ENCODE peak calls at places on chromosome 20, in four cellular contexts. L is BJ, G is nephron progenitor cell, P is WERI-Rb-1. D is an unnamed sample.

GRCh38 chr20:63884506-63885263 is 10.2 kb upstream of the DNAJC5 start:
- DNase-seq in L (no peak), G (no peak), P (no peak), D (no peak)

GRCh38 chr20:289693-290080 is 863 bp downstream of the C20orf96 start:
- DNase-seq in P (no peak), L (no peak), G (no peak), D (no peak)

GRCh38 chr20:38225240-38225899 is 35.2 kb downstream of the KIAA1755 start:
- DNase-seq in G (no peak), P (no peak), L (no peak), D (no peak)

GRCh38 chr20:22379472-22379871 is 204.9 kb downstream of the FOXA2 start:
- DNase-seq in L (no peak), P (no peak), G (no peak), D (peak)

GRCh38 chr20:31842471-31843157 is 2.8 kb downstream of the FOXS1 start:
- DNase-seq in P (no peak), L (no peak), G (peak), D (peak)

GRCh38 chr20:47545499-47545898 is 43.8 kb downstream of the NCOA3 start:
- DNase-seq in P (no peak), L (no peak), G (no peak), D (no peak)

GRCh38 chr20:48690888-48691287 is 136.9 kb downstream of the PREX1 start:
- DNase-seq in P (no peak), L (no peak), G (no peak), D (peak)

GRCh38 chr20:12199703-12200102 is 282.0 kb downstream of the BTBD3 start:
- DNase-seq in L (no peak), P (peak), G (no peak), D (no peak)

GRCh38 chr20:58893355-58894151 is 41.0 kb downstream of the GNAS start:
- DNase-seq in L (no peak), P (no peak), G (no peak), D (no peak)

GRCh38 chr20:45970646-45971424 is 1.2 kb downstream of the ZNF335 start:
- DNase-seq in G (peak), P (no peak), L (no peak), D (peak)

GRCh38 chr20:37282558-37282957 is 6.9 kb upstream of the MANBAL start:
- DNase-seq in P (peak), G (no peak), L (no peak), D (peak)

GRCh38 chr20:36926653-36927200 is 24.8 kb downstream of the SAMHD1 start:
- DNase-seq in P (no peak), L (no peak), G (no peak), D (no peak)

GRCh38 chr20:32431457-32431856 is 73.3 kb downstream of the ASXL1 start:
- DNase-seq in G (no peak), P (no peak), L (no peak), D (no peak)

GRCh38 chr20:5928831-5929715 is 21.3 kb downstream of the TRMT6 start:
- DNase-seq in G (no peak), L (no peak), P (no peak), D (no peak)

GRCh38 chr20:52565614-52566013 is 374.0 kb upstream of the ZFP64 start:
- DNase-seq in G (no peak), P (no peak), L (no peak), D (no peak)

GRCh38 chr20:41230136-41230535 is 87.4 kb downstream of the ZHX3 start:
- DNase-seq in P (no peak), L (no peak), G (no peak), D (no peak)

GRCh38 chr20:47019106-47019824 is 124.6 kb downstream of the EYA2 start:
- DNase-seq in L (peak), P (no peak), G (no peak), D (no peak)

GRCh38 chr20:43755851-43756250 is 29.0 kb upstream of the GTSF1L start:
- DNase-seq in G (no peak), L (peak), P (no peak), D (peak)

GRCh38 chr20:39338977-39339376 is 376.8 kb downstream of the DHX35 start:
- DNase-seq in P (no peak), L (no peak), G (no peak), D (no peak)

GRCh38 chr20:31764641-31765305 is 25.7 kb downstream of the TPX2 start:
- DNase-seq in G (no peak), P (no peak), L (no peak), D (peak)

GRCh38 chr20:49170714-49171113 is 17.4 kb downstream of the STAU1 start:
- DNase-seq in P (no peak), L (no peak), G (no peak), D (no peak)

GRCh38 chr20:47380481-47380880 is 24.0 kb upstream of the ZMYND8 start:
- DNase-seq in L (no peak), G (no peak), P (no peak), D (peak)

GRCh38 chr20:31704225-31705119 is 18.2 kb downstream of the BCL2L1 start:
- DNase-seq in L (no peak), G (no peak), P (no peak), D (peak)

GRCh38 chr20:11676618-11677289 is 240.9 kb upstream of the BTBD3 start:
- DNase-seq in P (peak), L (no peak), G (peak), D (peak)

GRCh38 chr20:41268917-41269652 is 48.4 kb downstream of the ZHX3 start:
- DNase-seq in L (no peak), G (no peak), P (no peak), D (no peak)

GRCh38 chr20:20677186-20677585 is 35.3 kb downstream of the RALGAPA2 start:
- DNase-seq in G (no peak), L (no peak), P (no peak), D (peak)

GRCh38 chr20:63101781-63102719 is 95.3 kb upstream of the BHLHE23 start:
- DNase-seq in L (no peak), G (peak), P (peak), D (peak)

GRCh38 chr20:56229821-56230220 is 18.7 kb upstream of the MC3R start:
- DNase-seq in G (no peak), L (no peak), P (no peak), D (no peak)

GRCh38 chr20:49557449-49557848 is 10.5 kb downstream of the PTGIS start:
- DNase-seq in P (no peak), L (no peak), G (no peak), D (no peak)

GRCh38 chr20:19081937-19082336 is 130.5 kb upstream of the SLC24A3 start:
- DNase-seq in G (no peak), P (no peak), L (no peak), D (no peak)

GRCh38 chr20:24291066-24291465 is 178.4 kb upstream of the SYNDIG1 start:
- DNase-seq in G (no peak), L (no peak), P (no peak), D (no peak)

GRCh38 chr20:63155266-63156165 is 60.4 kb downstream of the YTHDF1 start:
- DNase-seq in G (no peak), P (no peak), L (no peak), D (no peak)

GRCh38 chr20:63848003-63848911 is 13.0 kb upstream of the ABHD16B start:
- DNase-seq in P (no peak), G (no peak), L (no peak), D (no peak)

GRCh38 chr20:36919715-36920333 is 31.7 kb downstream of the SAMHD1 start:
- DNase-seq in G (peak), P (peak), L (no peak), D (peak)

GRCh38 chr20:37316116-37316774 is 26.8 kb downstream of the MANBAL start:
- DNase-seq in P (no peak), L (no peak), G (peak), D (no peak)

GRCh38 chr20:23118144-23118543 is 32.0 kb upstream of the CD93 start:
- DNase-seq in G (no peak), P (no peak), L (no peak), D (no peak)

GRCh38 chr20:62709537-62709905 is 885 bp downstream of the NTSR1 start:
- DNase-seq in L (no peak), G (no peak), P (no peak), D (no peak)

GRCh38 chr20:24909086-24909780 is 39.8 kb upstream of the CST7 start:
- DNase-seq in P (no peak), L (no peak), G (no peak), D (no peak)

DNA sequence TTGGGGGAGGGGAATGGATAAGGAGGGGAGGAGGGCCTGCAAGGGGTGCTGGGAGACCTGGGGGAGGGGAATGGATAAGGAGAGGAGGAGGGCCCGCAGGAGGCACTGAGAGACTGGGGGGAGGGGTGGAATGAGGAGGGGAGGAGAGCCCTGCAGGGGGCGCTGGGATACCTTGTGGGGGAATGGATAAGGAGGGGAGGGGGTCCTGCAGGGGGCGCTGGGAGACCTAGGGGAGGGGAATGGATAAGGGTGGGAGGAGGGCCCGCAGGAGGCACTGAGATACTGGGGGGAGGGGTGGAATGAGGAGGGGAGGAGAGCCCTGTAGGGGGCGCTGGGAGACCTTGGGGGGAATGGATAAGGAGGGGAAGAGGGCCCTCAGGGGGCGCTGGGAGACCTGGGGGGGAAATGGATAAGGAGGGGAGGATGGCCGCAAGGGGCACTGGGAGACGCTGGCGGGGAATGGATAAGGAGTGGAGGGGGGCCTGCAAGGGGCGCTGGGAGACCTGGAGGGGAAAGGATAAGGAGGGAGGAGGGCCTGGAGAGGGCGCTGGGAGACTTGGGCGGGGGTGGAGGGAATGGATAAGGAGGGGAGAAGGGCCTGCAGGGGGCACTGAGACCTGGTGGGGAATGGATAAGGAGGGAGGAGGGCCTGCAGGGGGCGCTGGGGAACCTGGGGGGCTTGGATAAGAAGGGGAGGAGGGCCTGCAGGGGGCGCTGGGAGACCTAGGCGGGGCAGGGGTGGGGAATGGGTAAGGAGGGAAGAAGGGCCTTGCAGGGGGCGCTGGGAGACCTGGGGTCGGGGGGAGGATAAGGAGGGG is 1.3 kb upstream of the CTCFL start:
- DNase-seq in P (peak), G (peak), L (no peak), D (no peak)
- TF ChIP-seq CTCF in P (peak), G (no peak), L (no peak), D (no peak)

DNA sequence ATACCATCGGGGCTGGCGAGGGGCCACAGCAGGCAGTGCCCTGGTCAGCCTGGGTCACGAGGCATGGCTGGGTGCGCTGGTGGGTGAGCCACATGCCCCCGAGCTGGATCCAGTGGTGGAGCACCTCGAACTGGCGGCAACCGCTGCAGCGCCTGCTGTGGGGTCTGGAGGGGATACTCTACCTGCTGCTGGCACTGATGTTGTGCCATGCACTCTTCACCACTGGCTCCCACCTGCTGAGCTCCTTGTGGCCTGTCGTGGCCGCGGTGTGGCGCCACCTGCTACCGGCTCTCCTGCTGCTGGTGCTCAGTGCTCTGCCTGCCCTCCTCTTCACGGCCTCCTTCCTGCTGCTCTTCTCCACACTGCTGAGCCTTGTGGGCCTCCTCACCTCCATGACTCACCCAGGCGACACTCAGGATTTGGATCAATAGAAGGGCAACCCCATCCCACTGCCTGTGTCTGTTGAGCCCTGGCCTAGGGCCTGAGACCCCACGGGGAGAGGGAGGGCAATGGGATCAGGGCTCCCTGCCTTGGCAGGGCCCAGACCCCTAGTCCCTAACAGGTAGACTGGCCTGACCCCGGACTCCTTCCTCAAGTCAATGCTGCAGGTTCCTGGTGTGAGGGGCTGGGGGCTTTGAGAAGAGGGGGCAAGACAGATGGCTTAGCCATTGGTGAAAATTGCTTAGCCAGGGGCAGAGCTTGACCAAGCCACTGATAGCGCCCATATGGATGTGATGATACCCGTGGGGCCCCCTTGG is 598 bp downstream of the TMEM239 start:
- DNase-seq in G (no peak), L (no peak), P (no peak), D (no peak)
- TF ChIP-seq CTCF in G (no peak), L (no peak), P (no peak), D (no peak)

GRCh38 chr20:33840759-33841438 is 29.8 kb downstream of the CHMP4B start:
- DNase-seq in P (no peak), L (no peak), G (no peak), D (no peak)

GRCh38 chr20:33841439-33841799 is 30.3 kb downstream of the CHMP4B start:
- DNase-seq in L (no peak), G (no peak), P (no peak), D (no peak)

GRCh38 chr20:33838035-33838864 is 27.1 kb downstream of the CHMP4B start:
- DNase-seq in G (no peak), L (no peak), P (no peak), D (no peak)

GRCh38 chr20:33837096-33837830 is 26.1 kb downstream of the CHMP4B start:
- DNase-seq in L (no peak), P (peak), G (no peak), D (no peak)

GRCh38 chr20:33839591-33839990 is 28.4 kb downstream of the CHMP4B start:
- DNase-seq in G (no peak), L (no peak), P (no peak), D (no peak)
- TF ChIP-seq CTCF in G (no peak), L (no peak), P (no peak), D (no peak)

DNA sequence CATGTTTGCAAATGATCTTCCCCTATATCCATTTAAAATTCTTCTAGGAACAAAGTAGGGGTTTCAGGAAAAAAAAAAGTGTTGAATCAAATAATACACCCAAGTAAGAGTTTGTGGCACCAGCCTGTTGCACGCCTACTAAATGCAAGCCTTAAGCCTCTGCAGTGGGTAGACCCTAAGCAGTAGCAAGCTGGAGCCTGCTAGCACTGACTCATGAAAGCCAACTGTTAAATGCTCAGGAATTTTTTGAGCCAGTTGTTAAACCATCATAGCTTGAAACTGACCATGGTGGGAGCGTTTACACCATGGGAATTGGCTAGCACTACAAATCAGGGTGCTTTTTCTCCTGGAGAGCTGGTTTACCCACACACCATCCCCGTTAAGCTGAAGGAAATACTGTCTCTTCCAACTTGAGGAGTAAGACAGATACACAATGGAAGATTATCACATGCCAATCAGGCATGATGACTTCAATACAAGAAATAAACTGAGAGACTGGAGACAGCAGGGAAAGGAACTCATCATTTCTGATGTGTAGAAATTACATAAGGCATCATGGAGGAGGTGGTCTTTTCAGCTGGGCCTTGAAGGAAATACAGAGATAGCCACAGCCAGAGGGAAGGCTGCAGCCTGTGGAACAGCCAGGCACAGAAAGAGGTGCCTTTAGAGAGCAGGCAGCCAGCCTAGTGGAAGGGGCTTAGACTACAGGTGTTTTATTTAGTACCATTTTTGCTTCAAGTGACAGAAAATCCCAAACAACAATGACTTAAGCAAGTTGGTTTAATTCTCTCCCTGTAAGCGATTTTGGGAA is 110.8 kb downstream of the SNX5 start:
- DNase-seq in P (no peak), L (no peak), G (no peak), D (no peak)
- TF ChIP-seq CTCF in P (no peak), L (no peak), G (no peak), D (no peak)

DNA sequence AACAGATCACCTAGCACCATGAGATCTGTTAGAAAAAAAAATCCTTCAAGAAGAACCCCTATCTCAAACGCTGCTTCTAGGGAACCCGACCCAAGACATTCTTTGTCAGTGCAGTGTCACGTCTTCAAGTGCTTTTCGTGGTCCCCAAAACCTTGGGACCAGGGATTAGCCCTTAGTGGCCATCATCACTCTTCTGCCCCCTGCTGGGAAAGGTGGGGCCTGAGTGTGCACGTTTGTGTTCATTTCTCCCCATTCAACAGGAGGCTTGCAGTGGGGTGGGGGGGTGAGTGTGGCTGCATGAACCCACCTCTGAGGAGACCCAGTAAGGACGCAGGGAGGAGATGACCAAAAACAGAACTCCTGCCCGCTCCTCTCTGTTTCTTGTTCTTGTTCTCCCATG is 218.2 kb upstream of the RNF24 start:
- DNase-seq in P (no peak), G (no peak), L (no peak), D (no peak)
- TF ChIP-seq CTCF in P (peak), G (no peak), L (peak), D (peak)

GRCh38 chr20:50663095-50663821 is 28.1 kb downstream of the RIPOR3 start:
- DNase-seq in L (no peak), G (no peak), P (peak), D (no peak)
- TF ChIP-seq CTCF in L (no peak), G (no peak), P (peak), D (no peak)

DNA sequence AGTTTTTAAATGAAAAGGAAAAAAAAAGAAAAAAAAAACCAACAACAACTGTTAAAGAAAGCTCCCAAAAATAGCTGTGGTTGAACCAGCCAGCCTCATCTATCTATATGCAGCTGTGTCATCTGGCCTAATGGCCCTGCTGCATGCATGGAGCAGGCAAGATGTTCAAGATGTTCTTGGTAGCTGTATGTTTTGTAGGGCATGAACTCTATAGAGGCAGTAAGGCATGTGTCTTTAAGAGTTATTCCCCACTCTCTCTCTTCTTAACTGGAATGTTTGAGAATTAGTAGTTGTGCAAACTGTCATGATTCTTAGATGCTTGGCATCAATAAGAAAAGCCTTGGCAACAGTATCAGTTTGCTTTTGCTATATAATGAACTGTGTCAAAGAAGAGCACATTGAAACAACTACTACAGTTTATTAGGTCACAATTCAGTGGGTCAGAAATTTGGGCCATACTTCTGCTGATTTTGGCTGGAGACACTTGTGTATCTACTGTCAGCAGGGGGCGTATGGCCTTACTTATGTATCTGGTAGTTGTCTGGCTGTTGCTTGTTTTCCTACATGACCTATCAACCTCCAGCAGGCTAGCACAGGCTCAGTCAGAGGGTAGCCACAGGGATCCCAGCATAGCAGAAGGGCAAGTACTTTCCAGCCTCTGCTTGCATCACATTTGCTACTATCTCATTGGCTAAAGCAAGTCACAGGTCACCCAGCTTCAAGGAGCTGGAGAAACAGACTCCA is 56.1 kb upstream of the LAMP5 start:
- DNase-seq in P (peak), G (no peak), L (no peak), D (peak)
- TF ChIP-seq CTCF in P (peak), G (peak), L (peak), D (no peak)

D was measured in fibroblast of pulmonary artery.